ENCODE peak calls at places on chromosomes 1 and 21, in four cellular contexts. Q is adrenal gland, T is endothelial cell of umbilical vein, E is colonic mucosa. R is an unnamed sample.

GRCh38 chr1:89755593-89755992 is 65.2 kb upstream of the LRRC8D start:
- DNase-seq in E (no peak), Q (no peak), T (no peak), R (no peak)

GRCh38 chr1:229454056-229454455 is 20.2 kb upstream of the ACTA1 start:
- DNase-seq in E (no peak), T (no peak), Q (no peak), R (no peak)

GRCh38 chr1:89259283-89259971 is 13.2 kb downstream of the GBP5 start:
- DNase-seq in E (no peak), T (no peak), Q (no peak), R (no peak)

GRCh38 chr21:41497836-41498235 is 10.1 kb downstream of the TMPRSS2 start:
- DNase-seq in Q (no peak), T (no peak), E (no peak), R (no peak)

GRCh38 chr1:220432408-220432807 is 95.5 kb upstream of the MARK1 start:
- DNase-seq in Q (no peak), E (no peak), T (no peak), R (no peak)

GRCh38 chr1:203183828-203184227 is 2.7 kb downstream of the CHI3L1 start:
- DNase-seq in E (no peak), T (no peak), Q (no peak), R (no peak)

GRCh38 chr21:28375708-28376385 is 616.8 kb downstream of the LTN1 start:
- DNase-seq in E (no peak), T (peak; percentile 78), Q (no peak), R (no peak)

GRCh38 chr1:53949023-53949611 is 3.0 kb downstream of the LRRC42 start:
- DNase-seq in Q (no peak), E (peak; percentile 29), T (peak; percentile 33), R (no peak)

GRCh38 chr1:30303387-30303786 is 420.0 kb downstream of the MATN1 start:
- DNase-seq in Q (no peak), E (no peak), T (no peak), R (no peak)

GRCh38 chr1:198764748-198765147 is 125.9 kb downstream of the PTPRC start:
- DNase-seq in Q (no peak), E (no peak), T (no peak), R (no peak)

GRCh38 chr1:95229042-95229441 is 5.0 kb upstream of the RWDD3 start:
- DNase-seq in Q (no peak), T (no peak), E (no peak), R (no peak)

GRCh38 chr1:167695756-167696561 is 25.8 kb upstream of the MPZL1 start:
- DNase-seq in Q (no peak), E (no peak), T (no peak), R (no peak)

GRCh38 chr1:167695150-167695549 is 26.6 kb upstream of the MPZL1 start:
- DNase-seq in T (no peak), Q (no peak), E (no peak), R (no peak)

GRCh38 chr1:167698313-167698712 is 23.5 kb upstream of the MPZL1 start:
- DNase-seq in T (no peak), Q (no peak), E (no peak), R (no peak)

GRCh38 chr1:167694691-167695090 is 27.1 kb upstream of the MPZL1 start:
- DNase-seq in E (no peak), T (no peak), Q (no peak), R (no peak)

GRCh38 chr1:167697667-167698141 is 24.1 kb upstream of the MPZL1 start:
- DNase-seq in E (no peak), T (no peak), Q (peak; percentile 92), R (peak; percentile 81)
- H3K4me1 ChIP-seq in E (no peaks in the 10 kb centered on the region), T (no peaks in the 10 kb centered on the region), Q (peaks cover 10% of the 10 kb centered on the region), R (peaks cover 63% of the 10 kb centered on the region)

DNA sequence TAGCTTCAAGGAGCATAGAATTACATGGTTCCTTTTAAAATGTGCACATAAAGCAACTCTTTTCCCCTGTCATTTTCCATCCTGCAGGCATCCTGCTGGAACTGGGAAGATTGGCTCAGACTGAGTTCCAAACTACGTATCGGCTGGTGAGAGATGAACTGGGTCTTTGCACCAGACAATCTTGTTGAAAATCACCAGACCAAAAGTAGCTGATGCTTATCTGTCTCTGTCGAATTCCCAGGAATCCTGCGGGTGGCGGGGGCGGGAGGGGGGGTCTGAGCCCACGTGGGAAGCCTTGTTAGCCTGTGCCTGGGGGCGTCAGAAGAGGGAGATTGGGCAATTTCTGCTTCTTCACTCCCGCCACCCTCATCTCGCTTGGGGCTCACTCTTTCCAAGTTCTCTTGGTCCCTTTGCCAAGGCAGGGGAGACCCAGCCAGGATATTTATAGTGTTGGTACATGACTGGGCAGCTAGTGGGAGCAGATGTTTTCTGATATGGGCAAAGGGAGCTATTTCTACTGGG is 90.1 kb upstream of the SLC25A33 start:
- DNase-seq in Q (no peak), E (no peak), T (peak; percentile 31), R (peak; percentile 37)
- H3K4me1 ChIP-seq in Q (no peaks in the 10 kb centered on the region), E (no peaks in the 10 kb centered on the region), T (peaks cover 4% of the 10 kb centered on the region), R (peaks cover 26% of the 10 kb centered on the region)

GRCh38 chr1:36658838-36659237 is 176.1 kb upstream of the CSF3R start:
- DNase-seq in Q (no peak), E (no peak), T (no peak), R (no peak)

GRCh38 chr1:36654586-36654985 is 171.9 kb upstream of the CSF3R start:
- DNase-seq in T (no peak), E (no peak), Q (no peak), R (no peak)

GRCh38 chr1:36656271-36656670 is 173.6 kb upstream of the CSF3R start:
- DNase-seq in T (no peak), Q (no peak), E (no peak), R (no peak)

GRCh38 chr1:36657826-36658225 is 175.1 kb upstream of the CSF3R start:
- DNase-seq in Q (no peak), E (no peak), T (no peak), R (no peak)

DNA sequence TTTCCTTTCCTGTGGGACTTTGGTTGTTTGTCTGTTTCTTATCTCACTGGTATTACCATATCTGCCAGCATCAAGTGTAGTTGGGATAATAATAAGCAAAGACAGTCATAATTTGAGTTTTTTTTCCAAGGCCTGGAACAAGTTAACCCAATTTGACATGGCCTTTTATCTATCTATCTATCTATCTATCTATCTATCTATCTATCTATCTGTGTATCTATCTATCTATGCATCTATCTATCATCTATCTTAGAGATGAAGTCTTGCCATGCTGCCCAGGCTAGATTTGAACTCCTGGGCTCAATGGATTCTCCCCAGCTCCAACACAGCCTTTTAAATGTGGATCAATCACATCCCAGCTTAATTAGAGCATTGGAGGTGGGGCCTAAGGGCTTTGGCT is 174.1 kb upstream of the CSF3R start:
- DNase-seq in Q (no peak), E (no peak), T (no peak), R (no peak)
- H3K4me1 ChIP-seq in Q (no peaks in the 10 kb centered on the region), E (no peaks in the 10 kb centered on the region), T (no peaks in the 10 kb centered on the region), R (no peaks in the 10 kb centered on the region)

GRCh38 chr1:19368964-19369363 is 56.8 kb downstream of the SLC66A1 start:
- DNase-seq in T (no peak), Q (no peak), E (no peak), R (no peak)
- H3K4me1 ChIP-seq in T (no peaks in the 10 kb centered on the region), Q (peaks cover 24% of the 10 kb centered on the region), E (no peaks in the 10 kb centered on the region), R (peaks cover 76% of the 10 kb centered on the region)

DNA sequence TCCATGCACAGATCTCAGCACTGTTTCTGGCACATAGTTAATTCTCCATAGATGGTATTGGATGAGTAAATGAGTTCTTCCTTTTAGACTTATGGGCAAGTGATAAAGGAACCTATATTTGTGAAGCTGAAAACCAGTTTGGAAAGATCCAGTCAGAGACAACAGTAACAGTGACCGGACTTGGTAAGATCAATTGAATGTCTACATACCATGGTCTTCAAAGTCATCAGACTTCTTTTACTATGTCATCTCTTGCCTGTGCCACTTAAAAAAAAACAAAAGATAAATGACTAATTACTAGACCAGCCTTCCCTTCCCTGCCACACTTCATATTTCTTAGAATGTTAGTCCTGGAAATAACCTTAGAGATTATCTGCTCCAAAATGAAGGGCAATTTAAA is 246.7 kb downstream of the HMCN1 start:
- DNase-seq in Q (no peak), T (no peak), E (no peak), R (no peak)
- H3K4me1 ChIP-seq in Q (no peaks in the 10 kb centered on the region), T (no peaks in the 10 kb centered on the region), E (no peaks in the 10 kb centered on the region), R (peaks cover 18% of the 10 kb centered on the region)

GRCh38 chr1:218480691-218481099 is 135.6 kb downstream of the TGFB2 start:
- DNase-seq in Q (no peak), T (peak; percentile 89), E (no peak), R (no peak)
- H3K4me1 ChIP-seq in Q (no peaks in the 10 kb centered on the region), T (peaks cover 33% of the 10 kb centered on the region), E (no peaks in the 10 kb centered on the region), R (peaks cover 25% of the 10 kb centered on the region)

DNA sequence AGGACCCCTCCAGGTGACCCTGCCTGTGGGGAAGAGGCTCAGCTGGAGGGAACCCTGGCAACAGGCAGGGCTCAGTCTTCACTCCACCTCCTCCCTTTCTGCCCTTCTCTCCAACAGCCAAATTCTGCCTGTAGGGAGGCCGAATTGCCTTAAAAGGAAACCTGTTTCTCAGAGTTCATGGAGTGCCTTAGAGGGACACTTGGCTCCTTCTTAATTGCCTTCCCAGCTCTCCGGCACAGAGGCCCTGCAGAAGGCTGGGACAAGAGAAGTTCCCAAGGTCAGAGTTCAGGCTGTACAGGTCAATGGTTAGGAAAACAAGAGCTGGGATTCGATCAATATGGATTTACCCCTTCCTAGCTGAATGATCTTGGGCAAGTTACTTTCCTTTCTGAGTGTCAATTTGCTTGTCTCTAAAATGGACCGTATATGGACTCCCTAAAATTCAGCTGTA is 6.2 kb downstream of the CSRP1 start:
- DNase-seq in Q (no peak), T (no peak), E (no peak), R (no peak)
- H3K4me1 ChIP-seq in Q (no peaks in the 10 kb centered on the region), T (peaks cover 61% of the 10 kb centered on the region), E (peaks cover 4% of the 10 kb centered on the region), R (peaks cover 96% of the 10 kb centered on the region)

GRCh38 chr1:27873671-27874384 is 1.5 kb downstream of the THEMIS2 start:
- DNase-seq in E (no peak), Q (no peak), T (peak; percentile 57), R (no peak)

GRCh38 chr1:27872802-27873665 is 690 bp downstream of the THEMIS2 start:
- DNase-seq in T (peak; percentile 37), Q (peak; percentile 50), E (no peak), R (no peak)

GRCh38 chr1:27868932-27869718 is 3.2 kb upstream of the THEMIS2 start:
- DNase-seq in T (peak; percentile 33), E (no peak), Q (no peak), R (peak; percentile 52)

GRCh38 chr1:27869719-27870085 is 2.6 kb upstream of the THEMIS2 start:
- DNase-seq in Q (no peak), E (no peak), T (no peak), R (no peak)

GRCh38 chr1:27872059-27872801 is at the start of gene THEMIS2:
- DNase-seq in Q (no peak), E (peak; percentile 75), T (peak; percentile 52), R (peak; percentile 75)
- H3K4me1 ChIP-seq in Q (peaks cover 5% of the 10 kb centered on the region), E (no peaks in the 10 kb centered on the region), T (peaks cover 9% of the 10 kb centered on the region), R (peaks cover 13% of the 10 kb centered on the region)